ENCODE peak calls at places on chromosomes 2 and 18, in five cellular contexts. Q, B, I, A and C are unnamed samples.

GRCh38 chr2:43057026-43057741 is 169.2 kb downstream of the ZFP36L2 start:
- DNase-seq in Q (peak), B (no peak), I (no peak), A (peak), C (no peak)

GRCh38 chr2:131036696-131037397 is 56.4 kb downstream of the FAM168B start:
- DNase-seq in Q (no peak), B (no peak), I (no peak), A (no peak), C (no peak)

GRCh38 chr2:217559084-217559483 is 443.7 kb downstream of the TNS1 start:
- DNase-seq in Q (no peak), B (no peak), I (no peak), A (no peak), C (no peak)

GRCh38 chr2:101991731-101992145 is at the start of gene IL1R2:
- DNase-seq in Q (no peak), B (no peak), I (no peak), A (no peak), C (no peak)

GRCh38 chr2:101440127-101440738 is 34.7 kb downstream of the RFX8 start:
- DNase-seq in Q (no peak), B (no peak), I (no peak), A (no peak), C (no peak)

GRCh38 chr2:173513117-173513516 is 158.4 kb downstream of the CDCA7 start:
- DNase-seq in Q (no peak), B (no peak), I (no peak), A (no peak), C (no peak)

GRCh38 chr2:8652774-8653426 is 29.0 kb upstream of the ID2 start:
- DNase-seq in Q (no peak), B (no peak), I (no peak), A (no peak), C (no peak)

GRCh38 chr2:38375711-38376345 is 1.2 kb downstream of the ATL2 start:
- DNase-seq in Q (no peak), B (peak), I (no peak), A (no peak), C (no peak)

GRCh38 chr2:27212626-27213471 is 781 bp upstream of the SLC5A6 start:
- DNase-seq in Q (peak), B (no peak), I (peak), A (no peak), C (no peak)

GRCh38 chr18:25503567-25504081 is 151.7 kb upstream of the ZNF521 start:
- DNase-seq in Q (peak), B (peak), I (peak), A (peak), C (peak)

GRCh38 chr2:163319006-163319405 is 416.8 kb downstream of the FIGN start:
- DNase-seq in Q (no peak), B (peak), I (no peak), A (no peak), C (no peak)

GRCh38 chr2:10486091-10486490 is 38.0 kb upstream of the ODC1 start:
- DNase-seq in Q (no peak), B (no peak), I (no peak), A (no peak), C (no peak)

GRCh38 chr2:144325086-144325485 is 194.8 kb downstream of the ZEB2 start:
- DNase-seq in Q (no peak), B (no peak), I (no peak), A (no peak), C (no peak)

GRCh38 chr2:207245526-207245925 is 79.8 kb upstream of the KLF7 start:
- DNase-seq in Q (no peak), B (no peak), I (no peak), A (no peak), C (no peak)

GRCh38 chr2:164800572-164800971 is 41.1 kb downstream of the COBLL1 start:
- DNase-seq in Q (no peak), B (no peak), I (no peak), A (no peak), C (no peak)

GRCh38 chr2:157468931-157469708 is 25.2 kb upstream of the CYTIP start:
- DNase-seq in Q (no peak), B (no peak), I (peak), A (no peak), C (no peak)

GRCh38 chr2:146651361-146651760 is 1193.5 kb upstream of the ACVR2A start:
- DNase-seq in Q (no peak), B (no peak), I (peak), A (no peak), C (no peak)

GRCh38 chr2:38010995-38011394 is 65.0 kb downstream of the CYP1B1 start:
- DNase-seq in Q (no peak), B (no peak), I (no peak), A (no peak), C (no peak)

GRCh38 chr2:126507425-126507867 is 148.5 kb upstream of the GYPC start:
- DNase-seq in Q (no peak), B (no peak), I (no peak), A (no peak), C (no peak)

GRCh38 chr2:189146553-189146952 is 33.0 kb downstream of the COL5A2 start:
- DNase-seq in Q (no peak), B (no peak), I (no peak), A (no peak), C (no peak)

GRCh38 chr2:168848220-168848619 is 42.0 kb downstream of the SPC25 start:
- DNase-seq in Q (no peak), B (no peak), I (no peak), A (no peak), C (no peak)

GRCh38 chr2:61006486-61007105 is 10.9 kb upstream of the PEX13 start:
- DNase-seq in Q (no peak), B (no peak), I (no peak), A (no peak), C (no peak)

GRCh38 chr2:188623995-188624643 is 332.4 kb downstream of the GULP1 start:
- DNase-seq in Q (no peak), B (peak), I (no peak), A (no peak), C (peak)

GRCh38 chr2:97982621-97983020 is 13.1 kb downstream of the TMEM131 start:
- DNase-seq in Q (no peak), B (no peak), I (no peak), A (no peak), C (no peak)

GRCh38 chr2:158723311-158723838 is 71.7 kb upstream of the DAPL1 start:
- DNase-seq in Q (no peak), B (no peak), I (no peak), A (peak), C (no peak)

GRCh38 chr2:207801259-207801658 is 31.6 kb upstream of the FZD5 start:
- DNase-seq in Q (no peak), B (no peak), I (no peak), A (no peak), C (no peak)

GRCh38 chr2:37873229-37873628 is 51.9 kb upstream of the RMDN2 start:
- DNase-seq in Q (no peak), B (no peak), I (no peak), A (no peak), C (no peak)

GRCh38 chr2:113133696-113134558 is 6.5 kb downstream of the IL1RN start:
- DNase-seq in Q (no peak), B (no peak), I (no peak), A (no peak), C (no peak)

GRCh38 chr2:212814941-212815340 is 276.3 kb upstream of the ERBB4 start:
- DNase-seq in Q (no peak), B (no peak), I (no peak), A (no peak), C (no peak)

GRCh38 chr2:237629739-237630138 is 2.4 kb downstream of the LRRFIP1 start:
- DNase-seq in Q (no peak), B (no peak), I (peak), A (no peak), C (peak)

GRCh38 chr2:186695081-186695756 is 1.4 kb downstream of the FAM171B start:
- DNase-seq in Q (peak), B (no peak), I (peak), A (peak), C (no peak)

GRCh38 chr18:55446996-55447671 is 140.9 kb downstream of the TCF4 start:
- DNase-seq in Q (no peak), B (no peak), I (no peak), A (no peak), C (no peak)

GRCh38 chr2:46848446-46848845 is 67.2 kb downstream of the MCFD2 start:
- DNase-seq in Q (no peak), B (no peak), I (no peak), A (no peak), C (no peak)

GRCh38 chr2:168699834-168700417 is 102.5 kb upstream of the NOSTRIN start:
- DNase-seq in Q (peak), B (peak), I (peak), A (peak), C (peak)

GRCh38 chr2:28661589-28662001 is 90.0 kb upstream of the PPP1CB start:
- DNase-seq in Q (no peak), B (peak), I (peak), A (no peak), C (peak)

GRCh38 chr2:95017308-95017630 is 8.2 kb upstream of the MAL start:
- DNase-seq in Q (no peak), B (no peak), I (no peak), A (no peak), C (no peak)

GRCh38 chr2:109466674-109467575 is 146.8 kb downstream of the SEPTIN10 start:
- DNase-seq in Q (no peak), B (no peak), I (peak), A (no peak), C (no peak)